ENCODE peak calls at places on chromosomes 16 and 17, in five cellular contexts. One of them, this sample, is unnamed.

GRCh38 chr17:35373532-35373983 is at the start of gene SLFN11:
- DNase-seq in PC-3: peak
- DNase-seq in fibroblast of lung: peak
- DNase-seq in fibroblast of mammary gland: peak
- DNase-seq in cardiac muscle cell: peak
- DNase-seq in this sample: peak

GRCh38 chr16:154223-155030 is 2.0 kb downstream of the HBZ start:
- DNase-seq in PC-3: no peak
- DNase-seq in fibroblast of lung: peak
- DNase-seq in fibroblast of mammary gland: peak
- DNase-seq in cardiac muscle cell: peak
- DNase-seq in this sample: no peak

GRCh38 chr16:66904846-66905632 is 13.6 kb downstream of the CDH16 start:
- DNase-seq in PC-3: no peak
- DNase-seq in fibroblast of lung: no peak
- DNase-seq in fibroblast of mammary gland: no peak
- DNase-seq in cardiac muscle cell: no peak
- DNase-seq in this sample: no peak

GRCh38 chr17:49213803-49214202 is 3.3 kb downstream of the ABI3 start:
- DNase-seq in PC-3: no peak
- DNase-seq in fibroblast of lung: no peak
- DNase-seq in fibroblast of mammary gland: no peak
- DNase-seq in cardiac muscle cell: no peak
- DNase-seq in this sample: no peak

GRCh38 chr16:23509763-23510153 is 536 bp downstream of the GGA2 start:
- DNase-seq in PC-3: peak
- DNase-seq in fibroblast of lung: peak
- DNase-seq in fibroblast of mammary gland: peak
- DNase-seq in cardiac muscle cell: peak
- DNase-seq in this sample: peak

GRCh38 chr16:82061861-82062525 is 26.9 kb downstream of the HSD17B2 start:
- DNase-seq in PC-3: peak
- DNase-seq in fibroblast of lung: peak
- DNase-seq in fibroblast of mammary gland: peak
- DNase-seq in cardiac muscle cell: peak
- DNase-seq in this sample: no peak

GRCh38 chr17:31467502-31468256 is 76.2 kb downstream of the RAB11FIP4 start:
- DNase-seq in PC-3: no peak
- DNase-seq in fibroblast of lung: no peak
- DNase-seq in fibroblast of mammary gland: no peak
- DNase-seq in cardiac muscle cell: no peak
- DNase-seq in this sample: no peak

GRCh38 chr17:33163827-33164555 is 129.1 kb downstream of the ASIC2 start:
- DNase-seq in PC-3: no peak
- DNase-seq in fibroblast of lung: peak
- DNase-seq in fibroblast of mammary gland: peak
- DNase-seq in cardiac muscle cell: no peak
- DNase-seq in this sample: no peak

GRCh38 chr16:81478294-81478693 is 33.7 kb downstream of the CMIP start:
- DNase-seq in PC-3: no peak
- DNase-seq in fibroblast of lung: no peak
- DNase-seq in fibroblast of mammary gland: no peak
- DNase-seq in cardiac muscle cell: no peak
- DNase-seq in this sample: no peak

GRCh38 chr16:58608601-58609136 is 21.0 kb downstream of the CNOT1 start:
- DNase-seq in PC-3: no peak
- DNase-seq in fibroblast of lung: no peak
- DNase-seq in fibroblast of mammary gland: no peak
- DNase-seq in cardiac muscle cell: no peak
- DNase-seq in this sample: no peak

GRCh38 chr16:67814567-67814966 is 7.9 kb downstream of the TSNAXIP1 start:
- DNase-seq in PC-3: no peak
- DNase-seq in fibroblast of lung: no peak
- DNase-seq in fibroblast of mammary gland: no peak
- DNase-seq in cardiac muscle cell: no peak
- DNase-seq in this sample: no peak

GRCh38 chr16:61323456-61323855 is 712.8 kb downstream of the CDH8 start:
- DNase-seq in PC-3: no peak
- DNase-seq in fibroblast of lung: peak
- DNase-seq in fibroblast of mammary gland: no peak
- DNase-seq in cardiac muscle cell: peak
- DNase-seq in this sample: no peak

GRCh38 chr16:72894291-72895151 is 153.4 kb downstream of the ZFHX3 start:
- DNase-seq in PC-3: no peak
- DNase-seq in fibroblast of lung: peak
- DNase-seq in fibroblast of mammary gland: peak
- DNase-seq in cardiac muscle cell: peak
- DNase-seq in this sample: no peak

GRCh38 chr17:82959242-82959930 is 119.6 kb upstream of the ZNF750 start:
- DNase-seq in PC-3: no peak
- DNase-seq in fibroblast of lung: no peak
- DNase-seq in fibroblast of mammary gland: no peak
- DNase-seq in cardiac muscle cell: no peak
- DNase-seq in this sample: peak

GRCh38 chr16:62829084-62829483 is 792.8 kb upstream of the CDH8 start:
- DNase-seq in PC-3: no peak
- DNase-seq in fibroblast of lung: no peak
- DNase-seq in fibroblast of mammary gland: no peak
- DNase-seq in cardiac muscle cell: no peak
- DNase-seq in this sample: no peak

GRCh38 chr17:74652020-74652419 is 28.5 kb upstream of the CD300E start:
- DNase-seq in PC-3: no peak
- DNase-seq in fibroblast of lung: no peak
- DNase-seq in fibroblast of mammary gland: no peak
- DNase-seq in cardiac muscle cell: no peak
- DNase-seq in this sample: no peak

GRCh38 chr17:14873540-14873939 is 391.6 kb downstream of the PMP22 start:
- DNase-seq in PC-3: no peak
- DNase-seq in fibroblast of lung: no peak
- DNase-seq in fibroblast of mammary gland: no peak
- DNase-seq in cardiac muscle cell: no peak
- DNase-seq in this sample: no peak

GRCh38 chr17:74979408-74980146 is 7.0 kb upstream of the HID1 start:
- DNase-seq in PC-3: no peak
- DNase-seq in fibroblast of lung: no peak
- DNase-seq in fibroblast of mammary gland: no peak
- DNase-seq in cardiac muscle cell: no peak
- DNase-seq in this sample: no peak

GRCh38 chr17:2549392-2550211 is 37.9 kb upstream of the METTL16 start:
- DNase-seq in PC-3: no peak
- DNase-seq in fibroblast of lung: no peak
- DNase-seq in fibroblast of mammary gland: no peak
- DNase-seq in cardiac muscle cell: no peak
- DNase-seq in this sample: no peak

GRCh38 chr17:75084039-75084660 is 3.6 kb upstream of the SLC16A5 start:
- DNase-seq in PC-3: peak
- DNase-seq in fibroblast of lung: no peak
- DNase-seq in fibroblast of mammary gland: no peak
- DNase-seq in cardiac muscle cell: peak
- DNase-seq in this sample: no peak

GRCh38 chr16:84086996-84087395 is 29.7 kb downstream of the MBTPS1 start:
- DNase-seq in PC-3: no peak
- DNase-seq in fibroblast of lung: no peak
- DNase-seq in fibroblast of mammary gland: no peak
- DNase-seq in cardiac muscle cell: no peak
- DNase-seq in this sample: no peak

GRCh38 chr16:84088695-84089395 is 27.9 kb downstream of the MBTPS1 start:
- DNase-seq in PC-3: peak
- DNase-seq in fibroblast of lung: no peak
- DNase-seq in fibroblast of mammary gland: no peak
- DNase-seq in cardiac muscle cell: no peak
- DNase-seq in this sample: no peak

GRCh38 chr16:84085774-84086173 is 31.0 kb downstream of the MBTPS1 start:
- DNase-seq in PC-3: no peak
- DNase-seq in fibroblast of lung: no peak
- DNase-seq in fibroblast of mammary gland: no peak
- DNase-seq in cardiac muscle cell: no peak
- DNase-seq in this sample: no peak

GRCh38 chr16:84086357-84086756 is 30.4 kb downstream of the MBTPS1 start:
- DNase-seq in PC-3: no peak
- DNase-seq in fibroblast of lung: no peak
- DNase-seq in fibroblast of mammary gland: no peak
- DNase-seq in cardiac muscle cell: no peak
- DNase-seq in this sample: no peak

GRCh38 chr16:84087461-84088151 is 29.1 kb downstream of the MBTPS1 start:
- DNase-seq in PC-3: no peak
- DNase-seq in fibroblast of lung: peak
- DNase-seq in fibroblast of mammary gland: no peak
- DNase-seq in cardiac muscle cell: no peak
- DNase-seq in this sample: no peak
- H3K4me3 ChIP-seq in PC-3: no peak
- H3K4me3 ChIP-seq in fibroblast of lung: no peak
- H3K4me3 ChIP-seq in fibroblast of mammary gland: no peak
- H3K4me3 ChIP-seq in cardiac muscle cell: no peak
- H3K4me3 ChIP-seq in this sample: no peak

GRCh38 chr16:86578499-86579267 is at the start of gene FOXL1:
- DNase-seq in PC-3: no peak
- DNase-seq in fibroblast of lung: peak
- DNase-seq in fibroblast of mammary gland: peak
- DNase-seq in cardiac muscle cell: peak
- DNase-seq in this sample: no peak
- H3K4me3 ChIP-seq in PC-3: peak
- H3K4me3 ChIP-seq in fibroblast of lung: peak
- H3K4me3 ChIP-seq in fibroblast of mammary gland: peak
- H3K4me3 ChIP-seq in cardiac muscle cell: peak
- H3K4me3 ChIP-seq in this sample: peak

DNA sequence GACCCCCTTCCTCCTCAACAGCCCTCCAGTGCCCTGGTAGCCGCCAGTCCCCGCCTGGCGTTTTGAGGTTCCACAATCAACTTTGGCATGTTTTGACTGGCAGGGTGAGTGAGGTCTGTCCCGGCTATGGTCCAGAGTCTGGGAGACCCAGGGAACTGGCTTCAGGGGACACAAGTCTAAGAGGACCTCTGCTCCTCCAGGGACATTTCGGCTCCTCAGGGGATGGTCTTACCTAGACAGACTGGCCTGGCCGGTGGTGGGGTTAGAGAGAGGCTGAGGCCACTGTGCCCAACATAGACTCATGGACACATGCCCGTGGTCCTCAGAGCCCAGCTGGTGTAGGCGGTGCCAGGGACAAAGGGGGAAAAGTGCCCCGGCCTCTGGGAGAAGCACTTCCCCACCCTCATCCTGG is 2.2 kb downstream of the TMC8 start:
- DNase-seq in PC-3: no peak
- DNase-seq in fibroblast of lung: no peak
- DNase-seq in fibroblast of mammary gland: no peak
- DNase-seq in cardiac muscle cell: no peak
- DNase-seq in this sample: no peak
- H3K4me3 ChIP-seq in PC-3: no peak
- H3K4me3 ChIP-seq in fibroblast of lung: no peak
- H3K4me3 ChIP-seq in fibroblast of mammary gland: no peak
- H3K4me3 ChIP-seq in cardiac muscle cell: no peak
- H3K4me3 ChIP-seq in this sample: no peak

GRCh38 chr17:40074871-40075215 is 12.1 kb downstream of the THRA start:
- DNase-seq in PC-3: no peak
- DNase-seq in fibroblast of lung: no peak
- DNase-seq in fibroblast of mammary gland: peak
- DNase-seq in cardiac muscle cell: peak
- DNase-seq in this sample: no peak
- H3K4me3 ChIP-seq in PC-3: no peak
- H3K4me3 ChIP-seq in fibroblast of lung: no peak
- H3K4me3 ChIP-seq in fibroblast of mammary gland: no peak
- H3K4me3 ChIP-seq in cardiac muscle cell: no peak
- H3K4me3 ChIP-seq in this sample: peak

GRCh38 chr16:10995555-10995954 is 51.2 kb downstream of the CLEC16A start:
- DNase-seq in PC-3: no peak
- DNase-seq in fibroblast of lung: no peak
- DNase-seq in fibroblast of mammary gland: no peak
- DNase-seq in cardiac muscle cell: no peak
- DNase-seq in this sample: no peak

GRCh38 chr16:10993649-10994048 is 49.3 kb downstream of the CLEC16A start:
- DNase-seq in PC-3: no peak
- DNase-seq in fibroblast of lung: no peak
- DNase-seq in fibroblast of mammary gland: no peak
- DNase-seq in cardiac muscle cell: no peak
- DNase-seq in this sample: no peak

GRCh38 chr16:10992797-10993196 is 48.4 kb downstream of the CLEC16A start:
- DNase-seq in PC-3: peak
- DNase-seq in fibroblast of lung: peak
- DNase-seq in fibroblast of mammary gland: peak
- DNase-seq in cardiac muscle cell: peak
- DNase-seq in this sample: peak

GRCh38 chr16:10992112-10992511 is 47.7 kb downstream of the CLEC16A start:
- DNase-seq in PC-3: no peak
- DNase-seq in fibroblast of lung: peak
- DNase-seq in fibroblast of mammary gland: peak
- DNase-seq in cardiac muscle cell: no peak
- DNase-seq in this sample: no peak

GRCh38 chr16:10994571-10994970 is 50.2 kb downstream of the CLEC16A start:
- DNase-seq in PC-3: no peak
- DNase-seq in fibroblast of lung: no peak
- DNase-seq in fibroblast of mammary gland: no peak
- DNase-seq in cardiac muscle cell: no peak
- DNase-seq in this sample: no peak
- H3K4me3 ChIP-seq in PC-3: no peak
- H3K4me3 ChIP-seq in fibroblast of lung: no peak
- H3K4me3 ChIP-seq in fibroblast of mammary gland: no peak
- H3K4me3 ChIP-seq in cardiac muscle cell: no peak
- H3K4me3 ChIP-seq in this sample: no peak

GRCh38 chr16:85582177-85582888 is 30.8 kb upstream of the GSE1 start:
- DNase-seq in PC-3: no peak
- DNase-seq in fibroblast of lung: no peak
- DNase-seq in fibroblast of mammary gland: no peak
- DNase-seq in cardiac muscle cell: no peak
- DNase-seq in this sample: no peak
- H3K4me3 ChIP-seq in PC-3: no peak
- H3K4me3 ChIP-seq in fibroblast of lung: no peak
- H3K4me3 ChIP-seq in fibroblast of mammary gland: no peak
- H3K4me3 ChIP-seq in cardiac muscle cell: no peak
- H3K4me3 ChIP-seq in this sample: no peak

GRCh38 chr17:9410285-9410684 is 165.3 kb downstream of the STX8 start:
- DNase-seq in PC-3: no peak
- DNase-seq in fibroblast of lung: no peak
- DNase-seq in fibroblast of mammary gland: no peak
- DNase-seq in cardiac muscle cell: no peak
- DNase-seq in this sample: no peak
- H3K4me3 ChIP-seq in PC-3: no peak
- H3K4me3 ChIP-seq in fibroblast of lung: no peak
- H3K4me3 ChIP-seq in fibroblast of mammary gland: no peak
- H3K4me3 ChIP-seq in cardiac muscle cell: no peak
- H3K4me3 ChIP-seq in this sample: no peak

This sample was measured in psoas muscle.